ENCODE peak calls at places on chromosomes 11 and 22, in four cellular contexts. N is trophoblast cell, B is H9, C is H1. D is an unnamed sample.
A peak's percentile ranks its signal among the peaks of the same experiment; 100 is the strongest.

GRCh38 chr11:86288776-86289507 is 13.1 kb upstream of the HIKESHI start:
- DNase-seq in N (no peak), B (no peak), C (no peak), D (peak; percentile 5)

GRCh38 chr11:59417023-59417422 is 9.2 kb downstream of the OR5A2 start:
- DNase-seq in N (no peak), B (no peak), C (no peak), D (no peak)

GRCh38 chr11:12377824-12378593 is 638 bp downstream of the PARVA start:
- DNase-seq in N (peak; percentile 94), B (peak; percentile 89), C (peak; percentile 86), D (peak; percentile 95)

GRCh38 chr22:38828191-38828590 is 15.6 kb downstream of the NPTXR start:
- DNase-seq in N (no peak), B (no peak), C (no peak), D (no peak)

GRCh38 chr11:73012121-73012863 is 129.8 kb downstream of the FCHSD2 start:
- DNase-seq in N (peak; percentile 45), B (no peak), C (no peak), D (no peak)

GRCh38 chr11:88886796-88887195 is 179.0 kb downstream of the GRM5 start:
- DNase-seq in N (peak; percentile 62), B (peak; percentile 43), C (peak; percentile 63), D (peak; percentile 64)

GRCh38 chr22:34055525-34056200 is 135.4 kb upstream of the LARGE1 start:
- DNase-seq in N (no peak), B (peak; percentile 82), C (peak; percentile 87), D (peak; percentile 95)

GRCh38 chr11:48683226-48683720 is 194.7 kb downstream of the OR4A47 start:
- DNase-seq in N (no peak), B (no peak), C (no peak), D (no peak)

GRCh38 chr11:124108158-124108557 is 7.1 kb upstream of the VWA5A start:
- DNase-seq in N (peak; percentile 49), B (peak; percentile 38), C (no peak), D (peak; percentile 80)

GRCh38 chr11:122784325-122785155 is 53.8 kb upstream of the CRTAM start:
- DNase-seq in N (peak; percentile 94), B (no peak), C (no peak), D (peak; percentile 44)

GRCh38 chr11:119222308-119222707 is 16.2 kb downstream of the CBL start:
- DNase-seq in N (peak; percentile 28), B (no peak), C (no peak), D (no peak)

GRCh38 chr11:65134952-65135632 is 773 bp upstream of the SYVN1 start:
- DNase-seq in N (peak; percentile 95), B (peak; percentile 97), C (peak; percentile 88), D (peak; percentile 99)

GRCh38 chr11:70476669-70477068 is 78.3 kb downstream of the CTTN start:
- DNase-seq in N (no peak), B (no peak), C (no peak), D (no peak)

GRCh38 chr11:64130618-64131017 is 35.3 kb downstream of the MACROD1 start:
- DNase-seq in N (no peak), B (no peak), C (no peak), D (no peak)

GRCh38 chr11:128210148-128210940 is 377.0 kb downstream of the ETS1 start:
- DNase-seq in N (peak; percentile 96), B (peak; percentile 53), C (no peak), D (peak; percentile 97)

GRCh38 chr11:86800076-86800955 is at the start of gene PRSS23:
- DNase-seq in N (peak; percentile 60), B (peak; percentile 64), C (peak; percentile 76), D (peak; percentile 68)

GRCh38 chr11:12749442-12749841 is 75.2 kb downstream of the TEAD1 start:
- DNase-seq in N (no peak), B (no peak), C (no peak), D (no peak)

GRCh38 chr11:9396752-9397151 is 12.3 kb downstream of the IPO7 start:
- DNase-seq in N (no peak), B (no peak), C (no peak), D (no peak)

GRCh38 chr22:23401111-23401909 is 178.8 kb downstream of the IGLL1 start:
- DNase-seq in N (peak; percentile 98), B (no peak), C (no peak), D (peak; percentile 64)

GRCh38 chr11:1517117-1518005 is 30.8 kb upstream of the MOB2 start:
- DNase-seq in N (no peak), B (no peak), C (no peak), D (no peak)
- H3K79me2 ChIP-seq in N (no peaks in the 10 kb centered on the region), B (no peaks in the 10 kb centered on the region), C (peaks cover 20% of the 10 kb centered on the region), D (no peaks in the 10 kb centered on the region)

DNA sequence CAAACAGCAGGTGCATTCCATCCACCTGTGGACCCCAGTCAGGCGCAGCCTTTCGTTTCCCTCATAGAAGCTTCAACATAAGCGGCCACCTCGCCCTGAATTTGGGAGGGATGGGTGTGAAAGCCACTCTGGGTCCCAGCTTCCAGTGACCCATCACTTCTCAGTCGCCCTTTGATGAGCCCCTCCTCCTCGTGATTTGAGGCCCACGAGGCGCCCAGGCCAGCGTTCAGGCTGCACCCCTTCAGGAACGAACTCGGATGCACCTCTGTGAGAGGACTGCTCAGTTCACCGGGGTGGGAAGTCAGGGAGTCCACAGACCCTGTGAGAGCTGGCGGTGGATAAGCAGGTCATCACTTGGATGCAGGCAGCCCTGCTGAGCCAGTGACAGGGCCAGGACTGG is 1118.2 kb downstream of the BRD1 start:
- DNase-seq in N (no peak), B (no peak), C (no peak), D (no peak)
- H4K8ac ChIP-seq in N (no peak overlapping the region), B (no peak overlapping the region), C (no peak overlapping the region), D (no peak overlapping the region)

GRCh38 chr22:41541484-41541883 is 2.8 kb downstream of the POLR3H start:
- DNase-seq in N (no peak), B (no peak), C (no peak), D (no peak)
- H3K79me2 ChIP-seq in N (peaks cover 8% of the 10 kb centered on the region), B (peaks cover 7% of the 10 kb centered on the region), C (peaks cover 43% of the 10 kb centered on the region), D (peaks cover 31% of the 10 kb centered on the region)

GRCh38 chr11:75022759-75023396 is 34.1 kb downstream of the NEU3 start:
- DNase-seq in N (peak; percentile 89), B (peak; percentile 85), C (peak; percentile 95), D (peak; percentile 88)
- H4K8ac ChIP-seq in N (no peak overlapping the region), B (no peak overlapping the region), C (no peak overlapping the region), D (no peak overlapping the region)

GRCh38 chr11:108758458-108758857 is 93.6 kb downstream of the DDX10 start:
- DNase-seq in N (no peak), B (no peak), C (no peak), D (peak; percentile 8)
- H3K79me2 ChIP-seq in N (no peaks in the 10 kb centered on the region), B (no peaks in the 10 kb centered on the region), C (peaks cover 34% of the 10 kb centered on the region), D (no peaks in the 10 kb centered on the region)